ENCODE peak calls at places on chromosomes 13 and 19, in six cellular contexts. J is activated CD4-positive, CD25-positive, alpha-beta regulatory T cell; D is NCI-H146; R is NCI-H187 treated with DMSO at 0.1 percent for 48 hours; H is nephron progenitor cell; G is right cardiac atrium. U is an unnamed sample.

GRCh38 chr19:43533546-43534304 is 737 bp downstream of the ZNF575 start:
- DNase-seq in J (peak), D (peak), R (peak), H (peak), G (peak), U (peak)

GRCh38 chr19:5487222-5487621 is 32.0 kb downstream of the ZNRF4 start:
- DNase-seq in J (no peak), D (no peak), R (no peak), H (no peak), G (no peak), U (no peak)

GRCh38 chr19:3982701-3983541 is 2.3 kb downstream of the EEF2 start:
- DNase-seq in J (no peak), D (no peak), R (no peak), H (no peak), G (peak), U (peak)

GRCh38 chr19:40907968-40908735 is 26.1 kb upstream of the CYP2A7 start:
- DNase-seq in J (peak), D (no peak), R (no peak), H (peak), G (no peak), U (no peak)

GRCh38 chr19:29576761-29577661 is 29.1 kb upstream of the POP4 start:
- DNase-seq in J (no peak), D (no peak), R (no peak), H (no peak), G (no peak), U (no peak)

GRCh38 chr19:45667620-45668341 is at the start of gene GIPR:
- DNase-seq in J (peak), D (peak), R (no peak), H (peak), G (peak), U (peak)

GRCh38 chr13:39538826-39539555 is 64.0 kb downstream of the LHFPL6 start:
- DNase-seq in J (no peak), D (no peak), R (no peak), H (no peak), G (no peak), U (no peak)

GRCh38 chr13:91232716-91233115 is 114.8 kb upstream of the MIR17HG start:
- DNase-seq in J (no peak), D (no peak), R (no peak), H (no peak), G (no peak), U (no peak)

U was measured in heart left ventricle.